ENCODE peak calls at places on chromosome X, in eight cellular contexts. E is nephron progenitor cell; G is T-helper 17 cell; N is renal cortical epithelial cell; Y is activated naive CD8-positive, alpha-beta T cell treated with anti-CD3 and anti-CD28 coated beads, Interleukin-2, amount 50 U/mL, for 16 hours; Q is T-helper 2 cell; J is EH; V is ecto neural progenitor cell. H is an unnamed sample.

GRCh38 chrX:3136161-3136961 is 95.1 kb downstream of the ARSF start:
- DNase-seq in E (no peak), G (no peak), N (no peak), Y (no peak), Q (no peak), J (no peak), V (no peak), H (no peak)

GRCh38 chrX:9352683-9353430 is 112.0 kb upstream of the TBL1X start:
- DNase-seq in E (no peak), G (no peak), N (no peak), Y (no peak), Q (no peak), J (peak; percentile 70), V (no peak), H (no peak)

GRCh38 chrX:48475295-48475694 is 704 bp upstream of the FTSJ1 start:
- DNase-seq in E (no peak), G (no peak), N (no peak), Y (no peak), Q (no peak), J (peak; percentile 3), V (no peak), H (no peak)

GRCh38 chrX:1935805-1936204 is 320.9 kb downstream of the ASMT start:
- DNase-seq in E (no peak), G (no peak), N (no peak), Y (no peak), Q (no peak), J (no peak), V (no peak), H (no peak)

GRCh38 chrX:97525981-97526380 is 642.3 kb downstream of the RPA4 start:
- DNase-seq in E (no peak), G (no peak), N (no peak), Y (no peak), Q (no peak), J (no peak), V (no peak), H (no peak)

GRCh38 chrX:85109235-85109634 is 105.6 kb downstream of the APOOL start:
- DNase-seq in E (peak; percentile 10), G (no peak), N (no peak), Y (no peak), Q (no peak), J (no peak), V (no peak), H (no peak)

GRCh38 chrX:39759526-39760224 is 338.1 kb downstream of the BCOR start:
- DNase-seq in E (peak; percentile 42), G (no peak), N (peak; percentile 62), Y (no peak), Q (no peak), J (peak; percentile 82), V (peak; percentile 73), H (peak; percentile 23)

GRCh38 chrX:137945470-137945869 is 379.5 kb downstream of the ZIC3 start:
- DNase-seq in E (no peak), G (no peak), N (no peak), Y (no peak), Q (no peak), J (no peak), V (no peak), H (no peak)

GRCh38 chrX:101619336-101619735 is 1.5 kb upstream of the ARMCX6 start:
- DNase-seq in E (peak; percentile 44), G (no peak), N (peak; percentile 43), Y (no peak), Q (no peak), J (peak; percentile 11), V (no peak), H (no peak)

GRCh38 chrX:113929004-113929403 is 654.9 kb upstream of the HTR2C start:
- DNase-seq in E (peak; percentile 54), G (no peak), N (peak; percentile 2), Y (no peak), Q (no peak), J (no peak), V (peak; percentile 72), H (no peak)

GRCh38 chrX:84144281-84144680 is 43.7 kb downstream of the RPS6KA6 start:
- DNase-seq in E (no peak), G (no peak), N (no peak), Y (no peak), Q (no peak), J (peak; percentile 49), V (no peak), H (no peak)

GRCh38 chrX:35380808-35381700 is 417.1 kb upstream of the MAGEB16 start:
- DNase-seq in E (no peak), G (no peak), N (peak; percentile 34), Y (no peak), Q (no peak), J (peak; percentile 20), V (no peak), H (no peak)

GRCh38 chrX:39688576-39689373 is 409.0 kb downstream of the BCOR start:
- DNase-seq in E (peak; percentile 75), G (no peak), N (no peak), Y (no peak), Q (no peak), J (peak; percentile 56), V (peak; percentile 84), H (peak; percentile 73)

GRCh38 chrX:70970482-70970999 is 39.6 kb upstream of the SLC7A3 start:
- DNase-seq in E (no peak), G (no peak), N (peak; percentile 29), Y (no peak), Q (no peak), J (peak; percentile 30), V (no peak), H (no peak)

GRCh38 chrX:118726887-118727685 is at the start of gene IL13RA1:
- DNase-seq in E (peak; percentile 83), G (no peak), N (peak; percentile 60), Y (no peak), Q (no peak), J (peak; percentile 87), V (peak; percentile 84), H (peak; percentile 76)

GRCh38 chrX:115177941-115178340 is 11.3 kb upstream of the RBMXL3 start:
- DNase-seq in E (no peak), G (no peak), N (peak; percentile 0), Y (no peak), Q (no peak), J (no peak), V (no peak), H (no peak)

GRCh38 chrX:154484255-154485149 is 1.9 kb downstream of the UBL4A start:
- DNase-seq in E (no peak), G (no peak), N (no peak), Y (no peak), Q (no peak), J (peak; percentile 48), V (peak; percentile 35), H (no peak)

GRCh38 chrX:154592505-154592904 is 7.6 kb downstream of the CTAG1A start:
- DNase-seq in E (no peak), G (no peak), N (no peak), Y (no peak), Q (no peak), J (no peak), V (no peak), H (no peak)

GRCh38 chrX:100931218-100931924 is 2.7 kb upstream of the XKRX start:
- DNase-seq in E (no peak), G (no peak), N (no peak), Y (no peak), Q (no peak), J (no peak), V (no peak), H (no peak)

GRCh38 chrX:13128104-13128503 is 83.7 kb upstream of the FAM9C start:
- DNase-seq in E (no peak), G (no peak), N (no peak), Y (no peak), Q (no peak), J (peak; percentile 46), V (no peak), H (no peak)

GRCh38 chrX:70262952-70263567 is 3.1 kb upstream of the P2RY4 start:
- DNase-seq in E (peak; percentile 56), G (no peak), N (peak; percentile 40), Y (no peak), Q (no peak), J (peak; percentile 31), V (peak; percentile 64), H (peak; percentile 18)

GRCh38 chrX:121221321-121221977 is 174.0 kb downstream of the GLUD2 start:
- DNase-seq in E (no peak), G (no peak), N (no peak), Y (no peak), Q (no peak), J (no peak), V (no peak), H (no peak)

GRCh38 chrX:41082783-41083182 is 2.5 kb upstream of the USP9X start:
- DNase-seq in E (no peak), G (no peak), N (no peak), Y (no peak), Q (no peak), J (no peak), V (no peak), H (no peak)

GRCh38 chrX:6386837-6387236 is 148.1 kb downstream of the VCX3A start:
- DNase-seq in E (peak; percentile 13), G (no peak), N (no peak), Y (no peak), Q (no peak), J (no peak), V (no peak), H (no peak)

GRCh38 chrX:101415180-101416130 is 7.4 kb downstream of the HNRNPH2 start:
- DNase-seq in E (peak; percentile 23), G (no peak), N (peak; percentile 81), Y (no peak), Q (no peak), J (peak; percentile 70), V (no peak), H (no peak)

GRCh38 chrX:31293409-31293808 is 221.6 kb upstream of the FTHL17 start:
- DNase-seq in E (no peak), G (no peak), N (peak; percentile 7), Y (no peak), Q (no peak), J (no peak), V (no peak), H (no peak)

GRCh38 chrX:47191806-47192401 is 1.7 kb upstream of the UBA1 start:
- DNase-seq in E (no peak), G (no peak), N (no peak), Y (no peak), Q (no peak), J (no peak), V (no peak), H (no peak)

H was measured in left ventricle myocardium inferior.